ENCODE peak calls at places on chromosomes 1 and 21, in six cellular contexts. One of them, this sample, is unnamed.

GRCh38 chr1:61506231-61506630 is 218.7 kb downstream of the TM2D1 start:
- DNase-seq in HCT116: no peak
- DNase-seq in endothelial cell of umbilical vein: no peak
- DNase-seq in H1: no peak
- DNase-seq in stomach: no peak
- DNase-seq in prostate gland: no peak
- DNase-seq in this sample: no peak

GRCh38 chr1:247295274-247295684 is 36.4 kb downstream of the ZNF496 start:
- DNase-seq in HCT116: no peak
- DNase-seq in endothelial cell of umbilical vein: no peak
- DNase-seq in H1: peak; percentile 70
- DNase-seq in stomach: no peak
- DNase-seq in prostate gland: no peak
- DNase-seq in this sample: peak; percentile 2

GRCh38 chr1:42957880-42958487 is 684 bp downstream of the SLC2A1 start:
- DNase-seq in HCT116: no peak
- DNase-seq in endothelial cell of umbilical vein: peak; percentile 61
- DNase-seq in H1: no peak
- DNase-seq in stomach: peak; percentile 46
- DNase-seq in prostate gland: peak; percentile 61
- DNase-seq in this sample: peak; percentile 37

GRCh38 chr21:32253215-32253641 is 25.6 kb downstream of the MIS18A start:
- DNase-seq in HCT116: no peak
- DNase-seq in endothelial cell of umbilical vein: no peak
- DNase-seq in H1: no peak
- DNase-seq in stomach: no peak
- DNase-seq in prostate gland: no peak
- DNase-seq in this sample: no peak

GRCh38 chr21:27173052-27173451 is 206.2 kb upstream of the ADAMTS5 start:
- DNase-seq in HCT116: no peak
- DNase-seq in endothelial cell of umbilical vein: no peak
- DNase-seq in H1: no peak
- DNase-seq in stomach: no peak
- DNase-seq in prostate gland: no peak
- DNase-seq in this sample: no peak

GRCh38 chr1:240967070-240967724 is 355.2 kb upstream of the GREM2 start:
- DNase-seq in HCT116: no peak
- DNase-seq in endothelial cell of umbilical vein: peak; percentile 4
- DNase-seq in H1: no peak
- DNase-seq in stomach: no peak
- DNase-seq in prostate gland: no peak
- DNase-seq in this sample: no peak

GRCh38 chr21:37450385-37451044 is 83.9 kb downstream of the DYRK1A start:
- DNase-seq in HCT116: no peak
- DNase-seq in endothelial cell of umbilical vein: peak; percentile 64
- DNase-seq in H1: no peak
- DNase-seq in stomach: no peak
- DNase-seq in prostate gland: no peak
- DNase-seq in this sample: no peak

GRCh38 chr1:239388578-239388977 is 2.2 kb downstream of the CHRM3 start:
- DNase-seq in HCT116: no peak
- DNase-seq in endothelial cell of umbilical vein: no peak
- DNase-seq in H1: no peak
- DNase-seq in stomach: no peak
- DNase-seq in prostate gland: no peak
- DNase-seq in this sample: no peak

GRCh38 chr1:156476501-156477298 is 23.9 kb downstream of the MEF2D start:
- DNase-seq in HCT116: no peak
- DNase-seq in endothelial cell of umbilical vein: peak; percentile 45
- DNase-seq in H1: no peak
- DNase-seq in stomach: no peak
- DNase-seq in prostate gland: no peak
- DNase-seq in this sample: no peak

GRCh38 chr1:27527857-27528700 is 38.1 kb upstream of the WASF2 start:
- DNase-seq in HCT116: no peak
- DNase-seq in endothelial cell of umbilical vein: peak; percentile 22
- DNase-seq in H1: no peak
- DNase-seq in stomach: peak; percentile 67
- DNase-seq in prostate gland: peak; percentile 58
- DNase-seq in this sample: peak; percentile 93

GRCh38 chr1:226602186-226603029 is 53.8 kb downstream of the STUM start:
- DNase-seq in HCT116: no peak
- DNase-seq in endothelial cell of umbilical vein: no peak
- DNase-seq in H1: no peak
- DNase-seq in stomach: no peak
- DNase-seq in prostate gland: no peak
- DNase-seq in this sample: no peak

GRCh38 chr21:37551406-37552355 is 185.1 kb downstream of the DYRK1A start:
- DNase-seq in HCT116: no peak
- DNase-seq in endothelial cell of umbilical vein: peak; percentile 49
- DNase-seq in H1: no peak
- DNase-seq in stomach: peak; percentile 28
- DNase-seq in prostate gland: no peak
- DNase-seq in this sample: peak; percentile 64

GRCh38 chr21:43884012-43884860 is 19.2 kb downstream of the AGPAT3 start:
- DNase-seq in HCT116: peak; percentile 83
- DNase-seq in endothelial cell of umbilical vein: peak; percentile 41
- DNase-seq in H1: no peak
- DNase-seq in stomach: peak; percentile 61
- DNase-seq in prostate gland: no peak
- DNase-seq in this sample: peak; percentile 57

GRCh38 chr1:235867903-235868469 is 1.3 kb upstream of the LYST start:
- DNase-seq in HCT116: no peak
- DNase-seq in endothelial cell of umbilical vein: no peak
- DNase-seq in H1: no peak
- DNase-seq in stomach: no peak
- DNase-seq in prostate gland: no peak
- DNase-seq in this sample: no peak

GRCh38 chr1:156704930-156705320 is 458 bp downstream of the CRABP2 start:
- DNase-seq in HCT116: no peak
- DNase-seq in endothelial cell of umbilical vein: peak; percentile 68
- DNase-seq in H1: no peak
- DNase-seq in stomach: peak; percentile 58
- DNase-seq in prostate gland: no peak
- DNase-seq in this sample: peak; percentile 43

GRCh38 chr1:9758559-9759121 is 65.1 kb downstream of the CLSTN1 start:
- DNase-seq in HCT116: no peak
- DNase-seq in endothelial cell of umbilical vein: no peak
- DNase-seq in H1: no peak
- DNase-seq in stomach: no peak
- DNase-seq in prostate gland: no peak
- DNase-seq in this sample: no peak

GRCh38 chr21:26769613-26770188 is 75.5 kb downstream of the ADAMTS1 start:
- DNase-seq in HCT116: no peak
- DNase-seq in endothelial cell of umbilical vein: peak; percentile 43
- DNase-seq in H1: no peak
- DNase-seq in stomach: no peak
- DNase-seq in prostate gland: no peak
- DNase-seq in this sample: no peak

GRCh38 chr1:54285815-54286214 is 85.8 kb downstream of the MRPL37 start:
- DNase-seq in HCT116: no peak
- DNase-seq in endothelial cell of umbilical vein: no peak
- DNase-seq in H1: no peak
- DNase-seq in stomach: no peak
- DNase-seq in prostate gland: no peak
- DNase-seq in this sample: no peak

GRCh38 chr1:54289061-54289938 is 89.3 kb downstream of the MRPL37 start:
- DNase-seq in HCT116: no peak
- DNase-seq in endothelial cell of umbilical vein: no peak
- DNase-seq in H1: no peak
- DNase-seq in stomach: no peak
- DNase-seq in prostate gland: no peak
- DNase-seq in this sample: no peak

GRCh38 chr1:54284781-54285563 is 85.0 kb downstream of the MRPL37 start:
- DNase-seq in HCT116: no peak
- DNase-seq in endothelial cell of umbilical vein: no peak
- DNase-seq in H1: no peak
- DNase-seq in stomach: no peak
- DNase-seq in prostate gland: no peak
- DNase-seq in this sample: no peak

GRCh38 chr1:54287821-54288220 is 87.9 kb downstream of the MRPL37 start:
- DNase-seq in HCT116: no peak
- DNase-seq in endothelial cell of umbilical vein: no peak
- DNase-seq in H1: no peak
- DNase-seq in stomach: no peak
- DNase-seq in prostate gland: no peak
- DNase-seq in this sample: no peak

DNA sequence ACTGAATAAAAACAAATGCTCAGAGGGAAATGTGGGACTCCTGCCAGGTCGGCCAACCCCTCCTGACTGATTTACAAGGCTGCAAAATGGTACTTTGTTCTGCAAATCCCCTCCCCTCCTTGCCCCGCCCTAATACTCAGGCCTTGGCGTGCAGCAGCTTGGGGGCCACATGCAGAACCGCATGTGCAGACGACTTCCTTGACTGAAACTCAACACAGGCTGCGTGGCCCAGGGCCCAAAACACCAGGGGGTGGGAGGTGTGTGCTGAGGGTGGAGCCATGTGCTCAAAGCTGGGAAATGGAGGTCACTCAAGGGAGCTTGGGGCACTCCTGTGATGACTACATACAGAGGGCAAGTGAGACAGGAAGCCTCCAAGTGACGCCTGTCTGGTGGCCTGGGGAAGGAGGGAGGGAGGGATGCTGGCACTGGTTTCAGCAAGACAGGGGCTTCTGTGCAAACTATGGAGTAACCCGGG is 87.2 kb downstream of the MRPL37 start:
- DNase-seq in HCT116: no peak
- DNase-seq in endothelial cell of umbilical vein: peak; percentile 65
- DNase-seq in H1: no peak
- DNase-seq in stomach: peak; percentile 83
- DNase-seq in prostate gland: peak; percentile 87
- DNase-seq in this sample: peak; percentile 78
- TF ChIP-seq POLR2A in HCT116: no peak
- TF ChIP-seq POLR2A in endothelial cell of umbilical vein: no peak
- TF ChIP-seq POLR2A in H1: no peak
- TF ChIP-seq POLR2A in stomach: no peak
- TF ChIP-seq POLR2A in prostate gland: peak; percentile 30
- TF ChIP-seq POLR2A in this sample: no peak

DNA sequence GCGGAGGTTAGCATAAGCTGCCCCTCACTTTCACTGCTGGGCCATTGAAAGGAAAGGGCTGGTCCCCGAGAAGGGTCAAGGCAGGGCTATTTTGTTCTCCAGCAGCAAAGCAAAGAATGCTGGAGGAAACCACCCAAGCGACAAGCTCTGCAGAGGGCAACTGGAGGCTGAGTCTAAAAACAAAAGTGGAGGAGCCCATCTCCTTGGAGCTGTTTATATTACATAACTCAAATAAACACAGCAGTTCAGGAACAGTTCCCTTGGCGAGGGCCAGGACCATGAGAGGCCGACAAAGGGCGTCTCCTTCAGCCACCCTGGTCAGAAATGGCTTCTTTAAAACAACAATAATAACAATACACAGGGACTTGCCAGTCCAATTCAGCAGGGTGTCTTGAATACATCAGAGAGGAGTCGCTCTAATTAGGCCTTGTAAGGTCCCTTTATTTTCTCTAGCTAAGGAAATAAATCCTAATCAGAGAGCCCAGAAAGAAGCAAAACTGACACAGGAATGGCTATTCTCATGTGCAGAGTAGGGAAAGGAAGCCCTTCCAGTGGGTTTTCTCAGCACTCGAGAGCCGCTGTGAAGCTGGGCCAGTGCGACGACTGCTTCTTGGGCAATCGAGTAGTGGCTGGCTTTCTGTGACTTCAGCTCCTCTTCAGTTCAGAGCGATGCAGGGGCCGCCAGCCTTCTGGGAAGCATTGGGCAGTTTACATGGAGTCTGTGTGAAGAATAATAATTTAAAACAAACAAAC is 57.0 kb upstream of the TARBP1 start:
- DNase-seq in HCT116: no peak
- DNase-seq in endothelial cell of umbilical vein: peak; percentile 83
- DNase-seq in H1: no peak
- DNase-seq in stomach: peak; percentile 63
- DNase-seq in prostate gland: peak; percentile 63
- DNase-seq in this sample: no peak
- TF ChIP-seq POLR2AphosphoS5 in HCT116: no peak
- TF ChIP-seq POLR2AphosphoS5 in endothelial cell of umbilical vein: no peak
- TF ChIP-seq POLR2AphosphoS5 in H1: no peak
- TF ChIP-seq POLR2AphosphoS5 in stomach: peak; percentile 72
- TF ChIP-seq POLR2AphosphoS5 in prostate gland: peak; percentile 89
- TF ChIP-seq POLR2AphosphoS5 in this sample: peak; percentile 79

GRCh38 chr1:70496181-70496580 is 85.1 kb downstream of the CTH start:
- DNase-seq in HCT116: no peak
- DNase-seq in endothelial cell of umbilical vein: no peak
- DNase-seq in H1: no peak
- DNase-seq in stomach: no peak
- DNase-seq in prostate gland: no peak
- DNase-seq in this sample: no peak
- TF ChIP-seq POLR2A in HCT116: no peak
- TF ChIP-seq POLR2A in endothelial cell of umbilical vein: no peak
- TF ChIP-seq POLR2A in H1: no peak
- TF ChIP-seq POLR2A in stomach: no peak
- TF ChIP-seq POLR2A in prostate gland: no peak
- TF ChIP-seq POLR2A in this sample: no peak

GRCh38 chr1:119712342-119713038 is 756 bp downstream of the PHGDH start:
- DNase-seq in HCT116: peak; percentile 19
- DNase-seq in endothelial cell of umbilical vein: peak; percentile 69
- DNase-seq in H1: no peak
- DNase-seq in stomach: peak; percentile 64
- DNase-seq in prostate gland: peak; percentile 69
- DNase-seq in this sample: peak; percentile 71
- TF ChIP-seq POLR2AphosphoS5 in HCT116: peak; percentile 48
- TF ChIP-seq POLR2AphosphoS5 in endothelial cell of umbilical vein: no peak
- TF ChIP-seq POLR2AphosphoS5 in H1: peak; percentile 88
- TF ChIP-seq POLR2AphosphoS5 in stomach: peak; percentile 54
- TF ChIP-seq POLR2AphosphoS5 in prostate gland: no peak
- TF ChIP-seq POLR2AphosphoS5 in this sample: peak; percentile 41

GRCh38 chr1:20787100-20787774 is at the start of gene HP1BP3:
- DNase-seq in HCT116: no peak
- DNase-seq in endothelial cell of umbilical vein: peak; percentile 73
- DNase-seq in H1: peak; percentile 1
- DNase-seq in stomach: peak; percentile 83
- DNase-seq in prostate gland: peak; percentile 69
- DNase-seq in this sample: peak; percentile 71
- TF ChIP-seq POLR2A in HCT116: peak; percentile 60
- TF ChIP-seq POLR2A in endothelial cell of umbilical vein: peak; percentile 84
- TF ChIP-seq POLR2A in H1: no peak
- TF ChIP-seq POLR2A in stomach: no peak
- TF ChIP-seq POLR2A in prostate gland: peak; percentile 33
- TF ChIP-seq POLR2A in this sample: no peak

DNA sequence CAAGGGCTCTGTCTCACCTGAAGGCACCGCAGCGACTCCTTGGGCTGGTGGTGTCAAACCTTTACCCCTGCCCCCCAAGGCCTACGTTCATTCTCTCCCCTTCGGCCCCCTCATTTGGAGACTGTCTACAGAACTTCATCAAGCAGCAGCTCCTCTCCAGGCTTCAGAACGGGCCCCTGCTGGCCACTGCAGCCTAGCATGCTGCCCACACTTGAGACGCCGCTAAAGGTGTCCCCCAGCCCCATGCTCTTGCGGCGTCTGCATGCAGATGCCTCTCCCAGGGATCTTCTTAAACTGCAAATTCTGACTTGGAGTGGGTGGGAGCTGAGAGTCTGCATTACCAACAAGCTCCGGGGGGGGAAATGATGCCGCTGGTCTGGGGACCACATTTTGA is 104.2 kb downstream of the PRDM2 start:
- DNase-seq in HCT116: no peak
- DNase-seq in endothelial cell of umbilical vein: no peak
- DNase-seq in H1: no peak
- DNase-seq in stomach: no peak
- DNase-seq in prostate gland: no peak
- DNase-seq in this sample: no peak
- TF ChIP-seq POLR2AphosphoS5 in HCT116: no peak
- TF ChIP-seq POLR2AphosphoS5 in endothelial cell of umbilical vein: no peak
- TF ChIP-seq POLR2AphosphoS5 in H1: no peak
- TF ChIP-seq POLR2AphosphoS5 in stomach: no peak
- TF ChIP-seq POLR2AphosphoS5 in prostate gland: no peak
- TF ChIP-seq POLR2AphosphoS5 in this sample: no peak